ENCODE peak calls at places on chromosomes 11 and 22, in six cellular contexts. I, Z, F, N, L and J are unnamed samples.

GRCh38 chr11:6315811-6316425 is 4.4 kb downstream of the CAVIN3 start:
- DNase-seq in I (no peak), Z (no peak), F (peak), N (peak), L (no peak), J (peak)

GRCh38 chr11:78226684-78227680 is 38.3 kb downstream of the USP35 start:
- DNase-seq in I (no peak), Z (no peak), F (no peak), N (no peak), L (no peak), J (no peak)

GRCh38 chr11:62999649-63000048 is 14.9 kb upstream of the SLC22A6 start:
- DNase-seq in I (no peak), Z (no peak), F (no peak), N (no peak), L (no peak), J (no peak)

GRCh38 chr11:64848779-64849599 is 4.5 kb upstream of the CDC42BPG start:
- DNase-seq in I (no peak), Z (no peak), F (no peak), N (no peak), L (no peak), J (no peak)

GRCh38 chr11:116500833-116501622 is 271.8 kb downstream of the BUD13 start:
- DNase-seq in I (no peak), Z (no peak), F (no peak), N (no peak), L (no peak), J (no peak)

GRCh38 chr11:127639916-127640315 is 639.3 kb upstream of the KIRREL3 start:
- DNase-seq in I (no peak), Z (no peak), F (no peak), N (no peak), L (no peak), J (peak)

GRCh38 chr22:23249506-23250423 is 69.5 kb downstream of the BCR start:
- DNase-seq in I (no peak), Z (no peak), F (no peak), N (no peak), L (no peak), J (no peak)

GRCh38 chr11:36456136-36456535 is 53.9 kb downstream of the TRAF6 start:
- DNase-seq in I (no peak), Z (no peak), F (no peak), N (no peak), L (no peak), J (no peak)

GRCh38 chr11:31788066-31788465 is 23.1 kb downstream of the PAX6 start:
- DNase-seq in I (no peak), Z (no peak), F (no peak), N (no peak), L (no peak), J (no peak)

GRCh38 chr11:46682773-46683752 is 17.4 kb downstream of the ARHGAP1 start:
- DNase-seq in I (no peak), Z (no peak), F (no peak), N (no peak), L (no peak), J (peak)

GRCh38 chr11:133836076-133836548 is 9.2 kb downstream of the SPATA19 start:
- DNase-seq in I (no peak), Z (no peak), F (no peak), N (no peak), L (no peak), J (no peak)

GRCh38 chr11:62456630-62457029 is 37.8 kb downstream of the SCGB1A1 start:
- DNase-seq in I (no peak), Z (no peak), F (no peak), N (no peak), L (no peak), J (no peak)

GRCh38 chr22:26008587-26008986 is 160.7 kb upstream of the SEZ6L start:
- DNase-seq in I (no peak), Z (no peak), F (no peak), N (no peak), L (no peak), J (no peak)

GRCh38 chr11:74006743-74007304 is 2.1 kb downstream of the UCP3 start:
- DNase-seq in I (no peak), Z (no peak), F (no peak), N (no peak), L (no peak), J (no peak)

GRCh38 chr11:44863231-44863630 is 87.5 kb downstream of the TP53I11 start:
- DNase-seq in I (no peak), Z (no peak), F (no peak), N (no peak), L (no peak), J (peak)

GRCh38 chr11:102666331-102666957 is 39.1 kb downstream of the MMP27 start:
- DNase-seq in I (no peak), Z (no peak), F (no peak), N (no peak), L (no peak), J (peak)

GRCh38 chr11:17601206-17602075 is 54.4 kb downstream of the OTOG start:
- DNase-seq in I (no peak), Z (no peak), F (no peak), N (no peak), L (no peak), J (no peak)

GRCh38 chr11:76208829-76209670 is 2.7 kb upstream of the WNT11 start:
- DNase-seq in I (no peak), Z (peak), F (no peak), N (peak), L (no peak), J (no peak)

GRCh38 chr11:90908074-90908473 is 685.2 kb upstream of the CHORDC1 start:
- DNase-seq in I (no peak), Z (no peak), F (no peak), N (no peak), L (no peak), J (no peak)

GRCh38 chr22:27460596-27461347 is 340.8 kb downstream of the MN1 start:
- DNase-seq in I (peak), Z (no peak), F (peak), N (no peak), L (peak), J (peak)